ENCODE peak calls at places on chromosomes 6 and 20, in five cellular contexts. D is HepG2, A is SK-N-SH, V is H1, H is K562. M is an unnamed sample.

GRCh38 chr6:158150701-158151100 is 17.4 kb downstream of the SERAC1 start:
- DNase-seq in D (no peak), A (no peak), V (no peak), H (no peak), M (no peak)

GRCh38 chr6:53089948-53090347 is 24.7 kb downstream of the FBXO9 start:
- DNase-seq in D (no peak), A (no peak), V (no peak), H (no peak), M (no peak)

GRCh38 chr6:125279961-125280360 is 21.8 kb downstream of the HDDC2 start:
- DNase-seq in D (no peak), A (no peak), V (no peak), H (no peak), M (no peak)

GRCh38 chr6:127592964-127593363 is 16.0 kb downstream of the C6orf58 start:
- DNase-seq in D (no peak), A (no peak), V (no peak), H (no peak), M (no peak)

GRCh38 chr20:16462711-16463110 is 110.5 kb downstream of the KIF16B start:
- DNase-seq in D (no peak), A (no peak), V (peak; percentile 45), H (no peak), M (no peak)

GRCh38 chr6:119308048-119308570 is 41.5 kb downstream of the MAN1A1 start:
- DNase-seq in D (peak; percentile 83), A (no peak), V (no peak), H (peak; percentile 34), M (peak; percentile 11)

GRCh38 chr20:31484001-31484400 is 8.9 kb downstream of the REM1 start:
- DNase-seq in D (no peak), A (peak; percentile 43), V (no peak), H (peak; percentile 76), M (no peak)

GRCh38 chr6:27375613-27376079 is 12.9 kb upstream of the ZNF391 start:
- DNase-seq in D (no peak), A (no peak), V (no peak), H (peak; percentile 33), M (no peak)

GRCh38 chr6:9523462-9523861 is 891.4 kb downstream of the TFAP2A start:
- DNase-seq in D (no peak), A (no peak), V (no peak), H (no peak), M (no peak)

GRCh38 chr6:168636147-168636982 is 195.4 kb downstream of the SMOC2 start:
- DNase-seq in D (no peak), A (peak; percentile 72), V (no peak), H (no peak), M (no peak)

GRCh38 chr6:16548121-16548520 is 213.1 kb downstream of the ATXN1 start:
- DNase-seq in D (no peak), A (no peak), V (no peak), H (no peak), M (no peak)

GRCh38 chr20:17558154-17558940 is 11.5 kb upstream of the DSTN start:
- DNase-seq in D (peak; percentile 83), A (no peak), V (peak; percentile 45), H (peak; percentile 33), M (no peak)

GRCh38 chr20:45470262-45470931 is 844 bp downstream of the WFDC2 start:
- DNase-seq in D (no peak), A (peak; percentile 73), V (peak; percentile 87), H (no peak), M (no peak)

GRCh38 chr20:45467861-45468260 is 1.7 kb upstream of the WFDC2 start:
- DNase-seq in D (no peak), A (no peak), V (no peak), H (no peak), M (no peak)

GRCh38 chr20:45467172-45467571 is 2.4 kb upstream of the WFDC2 start:
- DNase-seq in D (no peak), A (no peak), V (no peak), H (no peak), M (no peak)

GRCh38 chr20:45469336-45470261 is at the start of gene WFDC2:
- DNase-seq in D (no peak), A (no peak), V (peak; percentile 78), H (no peak), M (no peak)

GRCh38 chr20:45470939-45471338 is 1.4 kb downstream of the WFDC2 start:
- DNase-seq in D (no peak), A (no peak), V (no peak), H (no peak), M (no peak)
- H3K4me3 ChIP-seq in D (peak overlapping the region; percentile 73), A (peak overlapping the region; percentile 49), V (peak overlapping the region; percentile 69), H (no peak overlapping the region), M (no peak overlapping the region)

DNA sequence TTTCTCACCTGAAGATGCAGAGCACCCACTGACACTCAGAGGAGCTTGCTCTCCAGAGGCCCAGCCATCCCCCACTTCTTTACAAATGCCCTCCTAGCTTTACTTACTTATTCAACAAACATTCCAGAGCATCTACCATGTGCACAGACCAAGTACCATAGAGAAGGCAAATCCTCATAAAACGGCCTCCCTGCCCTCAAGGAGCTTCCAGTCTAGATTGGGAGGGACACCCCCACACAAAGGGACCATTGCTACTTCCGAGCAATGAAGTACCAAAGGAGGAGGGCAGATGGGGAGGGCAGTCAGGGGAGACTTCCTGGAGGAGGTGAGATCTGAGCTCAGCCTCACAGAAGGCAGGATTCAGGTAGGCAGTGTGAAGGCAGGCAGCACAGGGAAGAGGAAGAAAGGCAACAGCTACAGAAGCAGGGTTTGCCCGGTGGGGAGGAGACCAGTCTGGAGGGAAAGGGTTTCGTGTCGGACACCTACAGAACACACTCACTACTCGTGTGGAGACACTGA is 108.0 kb downstream of the ZMYND8 start:
- DNase-seq in D (no peak), A (no peak), V (no peak), H (no peak), M (no peak)
- TF ChIP-seq GABPA in D (no peak), A (no peak), V (no peak), H (no peak), M (no peak)

GRCh38 chr6:75344455-75344854 is 59.9 kb upstream of the TMEM30A start:
- DNase-seq in D (no peak), A (no peak), V (no peak), H (no peak), M (no peak)
- H3K4me3 ChIP-seq in D (no peak overlapping the region), A (no peak overlapping the region), V (no peak overlapping the region), H (no peak overlapping the region), M (no peak overlapping the region)

GRCh38 chr6:35589904-35590303 is 77.2 kb upstream of the TULP1 start:
- DNase-seq in D (no peak), A (no peak), V (peak; percentile 10), H (no peak), M (no peak)

GRCh38 chr6:35590622-35591066 is 77.9 kb upstream of the TULP1 start:
- DNase-seq in D (no peak), A (no peak), V (no peak), H (no peak), M (no peak)

GRCh38 chr6:35586542-35586941 is 73.8 kb upstream of the TULP1 start:
- DNase-seq in D (no peak), A (no peak), V (no peak), H (no peak), M (no peak)

GRCh38 chr6:35587167-35587566 is 74.5 kb upstream of the TULP1 start:
- DNase-seq in D (no peak), A (no peak), V (peak; percentile 3), H (no peak), M (no peak)

GRCh38 chr6:35589201-35589739 is 76.6 kb upstream of the TULP1 start:
- DNase-seq in D (no peak), A (no peak), V (peak; percentile 19), H (no peak), M (no peak)
- TF ChIP-seq GABPA in D (no peak), A (no peak), V (no peak), H (no peak), M (no peak)

GRCh38 chr6:166379800-166380199 is 2.9 kb downstream of the MPC1 start:
- DNase-seq in D (no peak), A (no peak), V (no peak), H (no peak), M (no peak)

GRCh38 chr6:166381733-166382499 is 824 bp downstream of the MPC1 start:
- DNase-seq in D (peak; percentile 58), A (peak; percentile 78), V (peak; percentile 93), H (peak; percentile 63), M (peak; percentile 32)

GRCh38 chr6:166382933-166383816 is at the start of gene MPC1:
- DNase-seq in D (peak; percentile 94), A (peak; percentile 97), V (peak; percentile 95), H (peak; percentile 97), M (peak; percentile 86)

GRCh38 chr6:166381381-166381732 is 1.4 kb downstream of the MPC1 start:
- DNase-seq in D (no peak), A (no peak), V (no peak), H (no peak), M (no peak)

GRCh38 chr6:166382500-166382932 is 224 bp downstream of the MPC1 start:
- DNase-seq in D (no peak), A (no peak), V (no peak), H (peak; percentile 76), M (no peak)
- H3K4me3 ChIP-seq in D (peak overlapping the region; percentile 99), A (peak overlapping the region; percentile 96), V (peak overlapping the region; percentile 61), H (peak overlapping the region; percentile 96), M (peak overlapping the region; percentile 95)

GRCh38 chr6:29825848-29826247 is 1.8 kb upstream of the HLA-G start:
- DNase-seq in D (no peak), A (no peak), V (no peak), H (no peak), M (no peak)

GRCh38 chr6:29829766-29830165 is 2.1 kb downstream of the HLA-G start:
- DNase-seq in D (no peak), A (no peak), V (no peak), H (no peak), M (no peak)

GRCh38 chr6:29828471-29828797 is 809 bp downstream of the HLA-G start:
- DNase-seq in D (no peak), A (no peak), V (peak; percentile 84), H (peak; percentile 52), M (no peak)

GRCh38 chr6:29826271-29826670 is 1.4 kb upstream of the HLA-G start:
- DNase-seq in D (no peak), A (no peak), V (no peak), H (no peak), M (no peak)

DNA sequence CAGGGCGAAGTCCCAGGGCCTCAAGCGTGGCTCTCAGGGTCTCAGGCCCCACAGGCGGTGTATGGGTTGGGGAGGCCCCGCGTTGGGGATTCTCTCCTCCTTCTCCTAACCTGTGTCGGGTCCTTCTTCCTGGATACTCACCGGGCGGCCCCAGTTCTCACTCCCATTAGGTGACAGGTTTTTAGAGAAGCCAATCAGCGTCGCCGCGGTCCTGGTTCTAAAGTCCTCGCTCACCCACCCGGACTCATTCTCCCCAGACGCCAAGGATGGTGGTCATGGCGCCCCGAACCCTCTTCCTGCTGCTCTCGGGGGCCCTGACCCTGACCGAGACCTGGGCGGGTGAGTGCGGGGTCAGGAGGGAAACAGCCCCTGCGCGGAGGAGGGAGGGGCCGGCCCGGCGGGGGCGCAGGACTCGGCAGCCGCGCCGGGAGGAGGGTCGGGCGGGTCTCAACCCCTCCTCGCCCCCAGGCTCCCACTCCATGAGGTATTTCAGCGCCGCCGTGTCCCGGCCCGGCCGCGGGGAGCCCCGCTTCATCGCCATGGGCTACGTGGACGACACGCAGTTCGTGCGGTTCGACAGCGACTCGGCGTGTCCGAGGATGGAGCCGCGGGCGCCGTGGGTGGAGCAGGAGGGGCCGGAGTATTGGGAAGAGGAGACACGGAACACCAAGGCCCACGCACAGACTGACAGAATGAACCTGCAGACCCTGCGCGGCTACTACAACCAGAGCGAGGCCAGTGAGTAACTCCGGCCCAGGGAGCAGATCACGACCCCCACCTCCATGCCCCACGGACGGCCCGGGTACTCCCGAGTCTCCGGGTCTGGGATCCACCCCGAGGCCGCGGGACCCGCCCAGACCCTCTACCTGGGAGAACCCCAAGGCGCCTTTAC is at the start of gene HLA-G:
- DNase-seq in D (no peak), A (no peak), V (peak; percentile 60), H (no peak), M (no peak)
- TF ChIP-seq GABPA in D (no peak), A (no peak), V (no peak), H (no peak), M (no peak)

GRCh38 chr6:34340906-34341480 is 51.5 kb downstream of the NUDT3 start:
- DNase-seq in D (no peak), A (no peak), V (no peak), H (no peak), M (no peak)
- H3K4me3 ChIP-seq in D (no peak overlapping the region), A (no peak overlapping the region), V (no peak overlapping the region), H (no peak overlapping the region), M (no peak overlapping the region)